ENCODE peak calls at places on chromosome 12, in eight cellular contexts. V is dorsolateral prefrontal cortex, Y is heart right ventricle, B is GM20000, F is thoracic aorta, X is kidney epithelial cell, I is fibroblast of mammary gland, L is cardiac fibroblast. Z is an unnamed sample.
A peak's percentile ranks its signal among the peaks of the same experiment; 100 is the strongest.

GRCh38 chr12:8449293-8449944 is 6.3 kb upstream of the CLEC6A start:
- DNase-seq in V (no peak), Y (no peak), B (peak; percentile 26), F (no peak), X (no peak), I (no peak), L (no peak), Z (no peak)

GRCh38 chr12:78732481-78732880 is 132.1 kb upstream of the SYT1 start:
- DNase-seq in V (no peak), Y (no peak), B (no peak), F (no peak), X (no peak), I (no peak), L (no peak), Z (no peak)

GRCh38 chr12:118061876-118062791 is 1.2 kb upstream of the WSB2 start:
- DNase-seq in V (no peak), Y (peak; percentile 48), B (peak; percentile 62), F (no peak), X (no peak), I (peak; percentile 64), L (peak; percentile 56), Z (peak; percentile 55)

GRCh38 chr12:124827588-124828184 is 36.0 kb downstream of the SCARB1 start:
- DNase-seq in V (no peak), Y (no peak), B (peak; percentile 66), F (no peak), X (no peak), I (no peak), L (no peak), Z (no peak)

GRCh38 chr12:58833844-58834243 is 86.5 kb downstream of the LRIG3 start:
- DNase-seq in V (no peak), Y (no peak), B (no peak), F (no peak), X (no peak), I (peak; percentile 14), L (peak; percentile 9), Z (no peak)

GRCh38 chr12:91367234-91367849 is 184.7 kb upstream of the DCN start:
- DNase-seq in V (no peak), Y (no peak), B (peak; percentile 7), F (no peak), X (no peak), I (peak; percentile 37), L (peak; percentile 45), Z (peak; percentile 15)

GRCh38 chr12:69519871-69520270 is 49.7 kb downstream of the FRS2 start:
- DNase-seq in V (no peak), Y (no peak), B (no peak), F (no peak), X (no peak), I (no peak), L (no peak), Z (peak; percentile 71)

GRCh38 chr12:108333898-108334699 is 5.0 kb downstream of the CMKLR1 start:
- DNase-seq in V (no peak), Y (no peak), B (peak; percentile 74), F (no peak), X (no peak), I (peak; percentile 57), L (peak; percentile 15), Z (no peak)

GRCh38 chr12:124397807-124398577 is 103.1 kb downstream of the RFLNA start:
- DNase-seq in V (no peak), Y (no peak), B (no peak), F (no peak), X (no peak), I (peak; percentile 65), L (peak; percentile 74), Z (no peak)

GRCh38 chr12:121804417-121805111 is 755 bp downstream of the SETD1B start:
- DNase-seq in V (no peak), Y (no peak), B (peak; percentile 69), F (no peak), X (no peak), I (no peak), L (peak; percentile 24), Z (no peak)

GRCh38 chr12:72072613-72073212 is 134.1 kb downstream of the TPH2 start:
- DNase-seq in V (no peak), Y (no peak), B (no peak), F (no peak), X (no peak), I (no peak), L (no peak), Z (no peak)

GRCh38 chr12:5395443-5396401 is 36.2 kb upstream of the NTF3 start:
- DNase-seq in V (no peak), Y (no peak), B (no peak), F (no peak), X (no peak), I (no peak), L (no peak), Z (no peak)

GRCh38 chr12:113088037-113088436 is 31.5 kb downstream of the DTX1 start:
- DNase-seq in V (no peak), Y (no peak), B (no peak), F (no peak), X (no peak), I (no peak), L (no peak), Z (no peak)

GRCh38 chr12:86683568-86683991 is 427.4 kb upstream of the MGAT4C start:
- DNase-seq in V (no peak), Y (no peak), B (no peak), F (no peak), X (no peak), I (peak; percentile 64), L (peak; percentile 47), Z (no peak)

GRCh38 chr12:49039421-49040363 is 20.9 kb downstream of the KMT2D start:
- DNase-seq in V (no peak), Y (no peak), B (no peak), F (no peak), X (no peak), I (no peak), L (no peak), Z (no peak)

GRCh38 chr12:122080149-122081107 is 1.9 kb downstream of the MLXIP start:
- DNase-seq in V (peak; percentile 27), Y (peak; percentile 70), B (no peak), F (peak; percentile 63), X (no peak), I (peak; percentile 94), L (peak; percentile 93), Z (peak; percentile 76)

GRCh38 chr12:14931359-14931758 is 7.0 kb downstream of the ERP27 start:
- DNase-seq in V (no peak), Y (no peak), B (no peak), F (no peak), X (no peak), I (peak; percentile 12), L (no peak), Z (peak; percentile 1)

DNA sequence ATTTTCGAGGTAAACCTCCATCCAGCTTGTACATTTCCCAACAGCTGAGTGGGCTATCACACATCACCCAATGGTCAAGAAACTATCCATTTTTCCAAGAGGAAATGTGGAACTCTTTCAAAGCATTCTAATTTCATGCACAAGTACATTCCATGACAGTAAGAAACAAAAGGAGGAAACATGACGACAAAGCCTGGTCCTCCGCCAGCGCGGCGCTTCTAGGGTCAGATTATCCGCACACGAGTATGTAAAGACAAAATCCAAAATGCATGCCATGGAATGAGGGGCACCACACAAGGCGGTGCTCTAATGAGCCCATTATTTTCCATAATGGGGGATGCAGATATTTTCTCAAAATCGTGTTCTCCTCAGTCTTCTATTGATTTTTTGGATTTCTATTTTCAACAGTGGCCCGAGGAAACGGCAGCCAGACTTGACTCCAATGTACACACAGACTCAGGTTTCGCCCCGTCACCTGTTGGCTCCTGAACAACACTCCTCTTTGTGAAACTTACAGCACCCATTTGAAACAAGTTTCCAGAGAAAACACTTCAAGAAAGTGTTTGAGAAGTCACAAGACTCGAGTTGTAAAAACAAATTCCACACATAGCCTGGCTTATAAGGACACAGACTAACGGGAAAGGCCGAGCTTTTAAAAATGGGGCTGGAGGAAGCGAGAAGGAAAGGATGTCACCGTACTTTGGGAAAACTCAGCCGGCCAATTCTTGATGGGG is 107.3 kb downstream of the PRICKLE1 start:
- DNase-seq in V (no peak), Y (peak; percentile 80), B (no peak), F (no peak), X (no peak), I (peak; percentile 49), L (peak; percentile 78), Z (peak; percentile 17)
- TF ChIP-seq CTCF in V (no peak), Y (no peak), B (no peak), F (no peak), X (no peak), I (no peak), L (no peak), Z (no peak)

GRCh38 chr12:466762-467161 is 7.0 kb downstream of the B4GALNT3 start:
- DNase-seq in V (no peak), Y (no peak), B (no peak), F (no peak), X (no peak), I (no peak), L (no peak), Z (no peak)

GRCh38 chr12:468671-469389 is 9.1 kb downstream of the B4GALNT3 start:
- DNase-seq in V (no peak), Y (no peak), B (no peak), F (no peak), X (no peak), I (peak; percentile 7), L (no peak), Z (no peak)

GRCh38 chr12:473198-473597 is 13.5 kb downstream of the B4GALNT3 start:
- DNase-seq in V (no peak), Y (no peak), B (no peak), F (no peak), X (no peak), I (no peak), L (no peak), Z (no peak)

GRCh38 chr12:467591-467990 is 7.9 kb downstream of the B4GALNT3 start:
- DNase-seq in V (no peak), Y (no peak), B (no peak), F (no peak), X (no peak), I (no peak), L (no peak), Z (no peak)

GRCh38 chr12:470133-470532 is 10.4 kb downstream of the B4GALNT3 start:
- DNase-seq in V (no peak), Y (no peak), B (no peak), F (no peak), X (no peak), I (no peak), L (no peak), Z (no peak)
- TF ChIP-seq CTCF in V (no peak), Y (no peak), B (no peak), F (no peak), X (no peak), I (no peak), L (no peak), Z (no peak)

GRCh38 chr12:66035289-66035961 is 95.1 kb downstream of the LLPH start:
- DNase-seq in V (no peak), Y (no peak), B (no peak), F (no peak), X (no peak), I (peak; percentile 72), L (peak; percentile 66), Z (peak; percentile 66)
- TF ChIP-seq CTCF in V (no peak), Y (peak; percentile 50), B (no peak), F (peak; percentile 15), X (peak; percentile 41), I (peak; percentile 59), L (peak; percentile 49), Z (peak; percentile 82)

DNA sequence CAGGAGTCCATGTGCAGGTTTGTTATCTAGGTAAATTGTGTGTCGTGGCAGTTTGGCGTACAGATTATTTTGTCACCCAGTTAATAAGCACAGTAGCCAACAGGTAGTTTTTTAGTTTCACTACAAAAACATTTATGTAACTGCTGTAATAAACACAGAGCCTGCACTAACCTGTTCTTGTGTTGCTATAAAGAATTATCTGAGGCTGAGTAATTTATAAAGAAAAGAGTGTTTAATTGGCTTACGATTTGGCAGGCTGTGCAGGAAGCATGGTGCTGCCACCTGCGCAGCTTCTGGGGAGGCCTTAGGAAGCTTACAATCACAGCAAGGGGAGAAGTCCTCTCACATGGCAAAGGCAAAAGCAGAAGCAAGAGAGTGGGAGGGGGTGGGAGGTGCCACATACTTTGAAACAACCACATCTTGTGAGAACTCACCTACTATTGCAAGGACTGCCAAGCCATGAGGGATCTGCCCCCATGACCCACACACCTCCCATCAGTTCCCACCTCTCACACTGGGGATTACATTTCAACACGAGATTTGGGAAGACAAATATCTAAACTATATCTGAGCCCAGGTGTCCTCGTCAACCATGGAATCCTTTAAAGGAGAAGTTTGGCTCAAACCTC is 266.4 kb upstream of the GRIP1 start:
- DNase-seq in V (no peak), Y (no peak), B (no peak), F (no peak), X (no peak), I (no peak), L (no peak), Z (no peak)
- TF ChIP-seq CTCF in V (no peak), Y (no peak), B (no peak), F (no peak), X (no peak), I (no peak), L (no peak), Z (no peak)